ENCODE peak calls at places on chromosomes 6 and 20, in six cellular contexts. K, B, D, R, E and V are unnamed samples.

GRCh38 chr6:39812496-39812852 is 20.3 kb downstream of the DAAM2 start:
- DNase-seq in D (no peak), R (no peak), K (no peak), B (no peak), E (no peak), V (no peak)

GRCh38 chr6:47701374-47701773 is 3.0 kb downstream of the ADGRF4 start:
- DNase-seq in E (no peak), R (no peak), D (no peak), K (no peak), B (no peak), V (no peak)

GRCh38 chr20:34921436-34921835 is 34.2 kb downstream of the GSS start:
- DNase-seq in E (no peak), D (no peak), R (no peak), B (no peak), K (no peak), V (no peak)

GRCh38 chr6:15690451-15690961 is 27.7 kb upstream of the DTNBP1 start:
- DNase-seq in E (no peak), D (no peak), B (no peak), R (no peak), K (no peak), V (no peak)

GRCh38 chr20:48538058-48538825 is 289.6 kb downstream of the PREX1 start:
- DNase-seq in E (no peak), B (no peak), K (peak; percentile 68), R (no peak), D (no peak), V (peak; percentile 75)

GRCh38 chr6:121441477-121441876 is 6.0 kb downstream of the GJA1 start:
- DNase-seq in R (no peak), E (no peak), B (no peak), D (no peak), K (no peak), V (no peak)

GRCh38 chr6:90369024-90369519 is 72.4 kb upstream of the BACH2 start:
- DNase-seq in B (no peak), D (no peak), R (no peak), E (no peak), K (peak; percentile 100), V (peak; percentile 71)

GRCh38 chr6:149342525-149342924 is 25.0 kb downstream of the TAB2 start:
- DNase-seq in E (no peak), D (no peak), K (no peak), R (no peak), B (no peak), V (no peak)

GRCh38 chr20:56646599-56646998 is 17.5 kb downstream of the TFAP2C start:
- DNase-seq in K (no peak), B (no peak), D (no peak), R (no peak), E (no peak), V (no peak)

GRCh38 chr20:1296922-1297321 is 30.8 kb downstream of the SNPH start:
- DNase-seq in R (no peak), D (no peak), K (no peak), E (no peak), B (no peak), V (no peak)

GRCh38 chr20:4326194-4327065 is 311.1 kb upstream of the RNF24 start:
- DNase-seq in D (no peak), B (no peak), K (no peak), E (no peak), R (no peak), V (no peak)

GRCh38 chr6:85460951-85461805 is 11.3 kb downstream of the NT5E start:
- DNase-seq in E (no peak), K (peak; percentile 28), B (no peak), R (no peak), D (no peak), V (no peak)

GRCh38 chr20:14997791-14998190 is 660.4 kb upstream of the FLRT3 start:
- DNase-seq in R (no peak), D (no peak), K (no peak), B (no peak), E (no peak), V (no peak)

GRCh38 chr6:19478992-19479391 is 358.2 kb upstream of the ID4 start:
- DNase-seq in D (no peak), K (peak; percentile 49), B (no peak), E (no peak), R (no peak), V (no peak)

GRCh38 chr6:38671885-38672467 is 31.0 kb downstream of the GLO1 start:
- DNase-seq in D (no peak), B (peak; percentile 64), R (no peak), E (no peak), K (peak; percentile 55), V (peak; percentile 58)

GRCh38 chr20:23309781-23310180 is 40.8 kb upstream of the NXT1 start:
- DNase-seq in E (no peak), R (no peak), K (no peak), D (no peak), B (no peak), V (no peak)

GRCh38 chr20:43220612-43221011 is 30.9 kb upstream of the PTPRT start:
- DNase-seq in D (no peak), K (peak; percentile 23), E (no peak), R (no peak), B (no peak), V (no peak)

GRCh38 chr20:43949741-43950618 is 35.3 kb downstream of the TOX2 start:
- DNase-seq in E (no peak), D (peak; percentile 38), K (no peak), B (no peak), R (no peak), V (no peak)

GRCh38 chr6:43263314-43264178 is 20.3 kb downstream of the TTBK1 start:
- DNase-seq in R (peak; percentile 63), D (peak; percentile 40), K (peak; percentile 63), B (no peak), E (no peak), V (peak; percentile 87)